ENCODE peak calls at places on chromosomes 7 and 10, in seven cellular contexts. One of them, this sample, is unnamed.
A peak's percentile ranks its signal among the peaks of the same experiment; 100 is the strongest.

GRCh38 chr10:88122145-88122544 is 258.7 kb downstream of the PTEN start:
- DNase-seq in HCT116: no peak
- DNase-seq in HepG2: no peak
- DNase-seq in WTC11: no peak
- DNase-seq in K562: no peak
- DNase-seq in H1: no peak
- DNase-seq in GM12878: no peak
- DNase-seq in this sample: no peak

GRCh38 chr7:150753826-150754603 is 16.8 kb downstream of the GIMAP5 start:
- DNase-seq in HCT116: no peak
- DNase-seq in HepG2: peak; percentile 16
- DNase-seq in WTC11: no peak
- DNase-seq in K562: peak; percentile 39
- DNase-seq in H1: no peak
- DNase-seq in GM12878: no peak
- DNase-seq in this sample: peak; percentile 50

GRCh38 chr7:126799541-126799940 is 453.2 kb downstream of the GRM8 start:
- DNase-seq in HCT116: no peak
- DNase-seq in HepG2: no peak
- DNase-seq in WTC11: no peak
- DNase-seq in K562: no peak
- DNase-seq in H1: no peak
- DNase-seq in GM12878: no peak
- DNase-seq in this sample: no peak

GRCh38 chr10:128422221-128422620 is 296.0 kb upstream of the MKI67 start:
- DNase-seq in HCT116: no peak
- DNase-seq in HepG2: no peak
- DNase-seq in WTC11: no peak
- DNase-seq in K562: no peak
- DNase-seq in H1: peak; percentile 10
- DNase-seq in GM12878: no peak
- DNase-seq in this sample: no peak

GRCh38 chr7:95389516-95389915 is 6.7 kb downstream of the PON3 start:
- DNase-seq in HCT116: no peak
- DNase-seq in HepG2: no peak
- DNase-seq in WTC11: no peak
- DNase-seq in K562: no peak
- DNase-seq in H1: no peak
- DNase-seq in GM12878: no peak
- DNase-seq in this sample: no peak

GRCh38 chr10:8052344-8052969 is 2.0 kb upstream of the GATA3 start:
- DNase-seq in HCT116: no peak
- DNase-seq in HepG2: no peak
- DNase-seq in WTC11: no peak
- DNase-seq in K562: no peak
- DNase-seq in H1: no peak
- DNase-seq in GM12878: no peak
- DNase-seq in this sample: no peak

GRCh38 chr10:30812018-30812851 is 182.7 kb upstream of the LYZL2 start:
- DNase-seq in HCT116: no peak
- DNase-seq in HepG2: no peak
- DNase-seq in WTC11: no peak
- DNase-seq in K562: no peak
- DNase-seq in H1: no peak
- DNase-seq in GM12878: no peak
- DNase-seq in this sample: no peak

GRCh38 chr7:644381-645305 is 81.9 kb upstream of the DNAAF5 start:
- DNase-seq in HCT116: no peak
- DNase-seq in HepG2: no peak
- DNase-seq in WTC11: no peak
- DNase-seq in K562: no peak
- DNase-seq in H1: no peak
- DNase-seq in GM12878: no peak
- DNase-seq in this sample: no peak

GRCh38 chr7:128947854-128948253 is 10.1 kb downstream of the IRF5 start:
- DNase-seq in HCT116: no peak
- DNase-seq in HepG2: no peak
- DNase-seq in WTC11: no peak
- DNase-seq in K562: no peak
- DNase-seq in H1: no peak
- DNase-seq in GM12878: no peak
- DNase-seq in this sample: no peak

GRCh38 chr10:416091-416515 is 273.4 kb downstream of the DIP2C start:
- DNase-seq in HCT116: peak; percentile 35
- DNase-seq in HepG2: peak; percentile 12
- DNase-seq in WTC11: peak; percentile 41
- DNase-seq in K562: peak; percentile 19
- DNase-seq in H1: no peak
- DNase-seq in GM12878: no peak
- DNase-seq in this sample: no peak

DNA sequence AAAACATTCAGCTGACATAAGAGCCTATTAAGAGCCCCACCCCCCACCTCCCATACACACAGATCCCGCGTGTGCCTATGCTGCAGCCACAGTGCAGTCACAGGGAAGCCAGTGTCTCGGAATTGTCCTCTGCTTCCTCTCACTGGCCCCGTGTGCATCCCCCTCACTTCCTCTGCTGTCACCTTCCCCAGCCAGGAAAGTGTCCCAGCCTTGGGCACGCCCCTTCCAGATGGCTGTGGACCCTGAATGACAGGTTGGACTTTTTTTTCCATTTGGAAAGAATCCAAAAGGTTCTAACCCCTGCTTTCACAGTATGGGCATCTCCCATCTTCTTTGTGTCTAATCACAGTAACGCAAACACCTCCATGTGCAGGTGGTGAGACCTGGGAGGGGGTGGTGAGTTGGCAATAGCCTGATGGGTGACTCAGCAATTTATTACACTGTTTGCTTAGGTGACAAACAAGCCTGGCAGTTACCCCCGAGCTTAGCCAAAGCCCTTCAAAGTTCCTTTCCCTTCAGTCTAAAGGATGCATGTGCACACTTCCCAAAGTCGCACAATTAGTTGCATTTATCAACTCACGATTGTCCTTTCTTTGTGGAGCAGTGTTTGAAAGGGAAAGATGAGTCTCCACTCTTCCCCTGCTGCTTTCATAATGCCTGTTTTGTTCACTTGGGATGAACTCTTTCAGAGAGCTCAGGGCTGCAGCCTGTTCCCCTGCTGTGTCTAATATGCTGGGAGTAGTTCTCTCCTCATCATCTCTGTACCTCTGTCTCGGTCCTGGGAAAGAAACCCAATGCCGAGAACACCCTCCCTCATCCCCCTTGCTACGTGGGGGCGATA is 67.5 kb upstream of the EFCAB10 start:
- DNase-seq in HCT116: peak; percentile 41
- DNase-seq in HepG2: peak; percentile 65
- DNase-seq in WTC11: no peak
- DNase-seq in K562: peak; percentile 40
- DNase-seq in H1: no peak
- DNase-seq in GM12878: no peak
- DNase-seq in this sample: no peak
- TF ChIP-seq SP1 in HCT116: no peak
- TF ChIP-seq SP1 in HepG2: no peak
- TF ChIP-seq SP1 in WTC11: no peak
- TF ChIP-seq SP1 in K562: no peak
- TF ChIP-seq SP1 in H1: no peak
- TF ChIP-seq SP1 in GM12878: no peak
- TF ChIP-seq SP1 in this sample: no peak

GRCh38 chr10:117804470-117805011 is 242.2 kb downstream of the RAB11FIP2 start:
- DNase-seq in HCT116: no peak
- DNase-seq in HepG2: no peak
- DNase-seq in WTC11: no peak
- DNase-seq in K562: no peak
- DNase-seq in H1: no peak
- DNase-seq in GM12878: peak; percentile 19
- DNase-seq in this sample: no peak
- TF ChIP-seq SP1 in HCT116: no peak
- TF ChIP-seq SP1 in HepG2: no peak
- TF ChIP-seq SP1 in WTC11: no peak
- TF ChIP-seq SP1 in K562: no peak
- TF ChIP-seq SP1 in H1: no peak
- TF ChIP-seq SP1 in GM12878: no peak
- TF ChIP-seq SP1 in this sample: no peak

DNA sequence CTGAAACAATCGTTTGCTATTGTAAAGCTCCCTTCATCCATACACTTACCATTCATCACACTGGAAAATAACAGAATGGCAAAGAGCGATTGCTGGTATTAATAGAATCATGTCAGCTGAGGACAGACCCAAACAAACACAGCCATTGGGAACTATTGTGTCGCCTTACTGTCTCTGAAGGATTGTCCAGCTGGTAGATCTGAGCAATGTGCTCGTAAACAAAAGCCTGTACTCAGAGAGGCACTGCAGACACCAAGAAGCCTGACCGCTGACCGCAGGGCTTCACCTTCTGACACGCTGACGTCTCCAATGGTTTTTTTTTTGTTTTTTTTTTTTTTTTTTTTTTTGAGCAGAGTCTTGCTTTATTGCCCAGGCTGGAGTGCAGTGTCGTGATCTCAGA is 151.0 kb upstream of the FRMD4A start:
- DNase-seq in HCT116: no peak
- DNase-seq in HepG2: no peak
- DNase-seq in WTC11: no peak
- DNase-seq in K562: no peak
- DNase-seq in H1: no peak
- DNase-seq in GM12878: no peak
- DNase-seq in this sample: no peak
- TF ChIP-seq SP1 in HCT116: no peak
- TF ChIP-seq SP1 in HepG2: no peak
- TF ChIP-seq SP1 in WTC11: no peak
- TF ChIP-seq SP1 in K562: no peak
- TF ChIP-seq SP1 in H1: no peak
- TF ChIP-seq SP1 in GM12878: no peak
- TF ChIP-seq SP1 in this sample: no peak

GRCh38 chr7:2905027-2905426 is 60.9 kb upstream of the GNA12 start:
- DNase-seq in HCT116: no peak
- DNase-seq in HepG2: no peak
- DNase-seq in WTC11: no peak
- DNase-seq in K562: no peak
- DNase-seq in H1: no peak
- DNase-seq in GM12878: no peak
- DNase-seq in this sample: no peak

GRCh38 chr7:2904202-2904601 is 60.1 kb upstream of the GNA12 start:
- DNase-seq in HCT116: no peak
- DNase-seq in HepG2: no peak
- DNase-seq in WTC11: no peak
- DNase-seq in K562: no peak
- DNase-seq in H1: no peak
- DNase-seq in GM12878: no peak
- DNase-seq in this sample: no peak

GRCh38 chr7:2905500-2905899 is 61.4 kb upstream of the GNA12 start:
- DNase-seq in HCT116: no peak
- DNase-seq in HepG2: no peak
- DNase-seq in WTC11: no peak
- DNase-seq in K562: no peak
- DNase-seq in H1: no peak
- DNase-seq in GM12878: no peak
- DNase-seq in this sample: no peak

GRCh38 chr7:2906197-2906931 is 62.3 kb upstream of the GNA12 start:
- DNase-seq in HCT116: no peak
- DNase-seq in HepG2: no peak
- DNase-seq in WTC11: no peak
- DNase-seq in K562: no peak
- DNase-seq in H1: no peak
- DNase-seq in GM12878: no peak
- DNase-seq in this sample: no peak

DNA sequence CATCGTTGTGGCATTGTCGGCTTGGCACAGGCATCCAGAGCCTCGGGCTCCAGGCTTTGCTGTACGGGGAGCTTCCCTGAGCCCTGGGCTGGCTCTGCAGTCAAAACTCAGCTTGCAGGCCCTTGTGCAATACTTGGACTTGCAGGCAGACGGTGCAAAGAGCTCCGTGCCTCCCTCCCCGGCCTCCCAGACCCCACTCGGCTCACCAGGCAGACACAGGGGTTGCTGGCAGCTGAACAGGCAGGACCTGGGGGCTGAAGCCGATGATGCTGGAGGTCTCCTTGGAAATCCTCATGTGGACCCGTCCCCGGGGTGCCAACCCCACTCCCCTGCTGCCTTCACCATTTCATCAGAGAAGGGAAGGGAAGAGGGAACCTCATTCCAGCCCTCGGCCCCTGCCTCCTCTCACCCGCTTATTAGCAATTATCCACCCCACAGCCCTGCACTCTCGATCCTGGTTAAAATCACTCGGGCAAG is 59.6 kb upstream of the GNA12 start:
- DNase-seq in HCT116: no peak
- DNase-seq in HepG2: peak; percentile 36
- DNase-seq in WTC11: no peak
- DNase-seq in K562: no peak
- DNase-seq in H1: no peak
- DNase-seq in GM12878: no peak
- DNase-seq in this sample: no peak
- TF ChIP-seq SP1 in HCT116: no peak
- TF ChIP-seq SP1 in HepG2: no peak
- TF ChIP-seq SP1 in WTC11: no peak
- TF ChIP-seq SP1 in K562: no peak
- TF ChIP-seq SP1 in H1: no peak
- TF ChIP-seq SP1 in GM12878: no peak
- TF ChIP-seq SP1 in this sample: no peak

This sample was measured in HEK293T.